ENCODE peak calls at places on chromosomes 4 and X, in nine cellular contexts. W is psoas muscle, M is astrocyte, Q is cardiac muscle cell, L is stomach, B is Peyer's patch, A is left lung, Y is spleen, S is A549. F is an unnamed sample.

GRCh38 chr4:169665039-169665732 is 44.8 kb downstream of the CLCN3 start:
- DNase-seq in W (no peak), M (no peak), Q (no peak), L (no peak), B (no peak), A (no peak), Y (no peak), S (no peak), F (no peak)

GRCh38 chr4:117477925-117478324 is 392.5 kb upstream of the TRAM1L1 start:
- DNase-seq in W (no peak), M (no peak), Q (no peak), L (no peak), B (no peak), A (no peak), Y (no peak), S (no peak), F (no peak)

GRCh38 chrX:68675466-68675865 is 28.0 kb downstream of the STARD8 start:
- DNase-seq in W (no peak), M (no peak), Q (no peak), L (no peak), B (no peak), A (no peak), Y (no peak), S (no peak), F (no peak)

GRCh38 chrX:46912098-46912672 is at the start of gene JADE3:
- DNase-seq in W (peak; percentile 67), M (peak; percentile 58), Q (peak; percentile 84), L (peak; percentile 76), B (peak; percentile 80), A (peak; percentile 77), Y (peak; percentile 85), S (peak; percentile 61), F (peak; percentile 26)

GRCh38 chr4:40314951-40315350 is 20.2 kb upstream of the CHRNA9 start:
- DNase-seq in W (no peak), M (no peak), Q (no peak), L (no peak), B (no peak), A (no peak), Y (no peak), S (no peak), F (no peak)

GRCh38 chrX:72545990-72546389 is 26.7 kb downstream of the HDAC8 start:
- DNase-seq in W (no peak), M (no peak), Q (no peak), L (no peak), B (no peak), A (no peak), Y (no peak), S (no peak), F (no peak)

GRCh38 chrX:100407784-100408642 is 2.1 kb downstream of the PCDH19 start:
- DNase-seq in W (peak; percentile 10), M (no peak), Q (peak; percentile 51), L (no peak), B (no peak), A (no peak), Y (no peak), S (no peak), F (no peak)

GRCh38 chrX:13085533-13085932 is 41.1 kb upstream of the FAM9C start:
- DNase-seq in W (no peak), M (no peak), Q (no peak), L (no peak), B (peak; percentile 81), A (no peak), Y (peak; percentile 84), S (no peak), F (no peak)

GRCh38 chrX:72280210-72280882 is 3.3 kb upstream of the RPS4X start:
- DNase-seq in W (no peak), M (no peak), Q (no peak), L (no peak), B (no peak), A (no peak), Y (no peak), S (no peak), F (no peak)

GRCh38 chr4:12707381-12708175 is 776.6 kb downstream of the RAB28 start:
- DNase-seq in W (no peak), M (no peak), Q (no peak), L (no peak), B (no peak), A (no peak), Y (no peak), S (no peak), F (no peak)
- H3K4me3 ChIP-seq in W (no peak overlapping the region), M (no peak overlapping the region), Q (no peak overlapping the region), L (no peak overlapping the region), B (no peak overlapping the region), A (no peak overlapping the region), Y (no peak overlapping the region), S (no peak overlapping the region), F (no peak overlapping the region)

GRCh38 chr4:14478504-14478903 is 523.8 kb upstream of the CPEB2 start:
- DNase-seq in W (no peak), M (no peak), Q (no peak), L (no peak), B (no peak), A (no peak), Y (no peak), S (no peak), F (no peak)
- H3K9me3 ChIP-seq in W (no peaks in the 10 kb centered on the region), M (no peaks in the 10 kb centered on the region), Q (no peaks in the 10 kb centered on the region), L (no peaks in the 10 kb centered on the region), B (no peaks in the 10 kb centered on the region), A (no peaks in the 10 kb centered on the region), Y (no peaks in the 10 kb centered on the region), S (no peaks in the 10 kb centered on the region), F (no peaks in the 10 kb centered on the region)

GRCh38 chrX:153778684-153779101 is 2.1 kb upstream of the SRPK3 start:
- DNase-seq in W (peak; percentile 21), M (no peak), Q (no peak), L (no peak), B (no peak), A (no peak), Y (peak; percentile 68), S (no peak), F (peak; percentile 35)
- TF ChIP-seq CTCF in W (peak; percentile 30), M (no peak), Q (no peak), L (no peak), B (no peak), A (no peak), Y (no peak), S (no peak), F (peak; percentile 24)

GRCh38 chr4:8270912-8271815 is 1.6 kb downstream of the HTRA3 start:
- DNase-seq in W (no peak), M (no peak), Q (no peak), L (no peak), B (no peak), A (no peak), Y (no peak), S (no peak), F (no peak)
- H3K4me3 ChIP-seq in W (peak overlapping the region; percentile 66), M (no peak overlapping the region), Q (no peak overlapping the region), L (peak overlapping the region; percentile 48), B (no peak overlapping the region), A (peak overlapping the region; percentile 43), Y (no peak overlapping the region), S (no peak overlapping the region), F (no peak overlapping the region)